ENCODE peak calls at places on chromosomes 4 and X, in ten cellular contexts. J, D, R, X, P, U, G, Z, B and S are unnamed samples.

GRCh38 chr4:46445689-46446339 is 55.9 kb upstream of the GABRA2 start:
- DNase-seq in G (no peak), R (no peak), P (no peak), X (no peak), B (no peak), D (no peak), Z (no peak), J (no peak), U (no peak), S (no peak)

GRCh38 chr4:87973283-87974169 is 2.0 kb upstream of the SPP1 start:
- DNase-seq in G (no peak), P (peak; percentile 63), D (peak; percentile 45), U (no peak), J (peak; percentile 95), X (peak; percentile 47), Z (no peak), R (peak; percentile 69), B (peak; percentile 90), S (peak; percentile 68)

GRCh38 chr4:145840801-145841200 is 97.8 kb downstream of the ZNF827 start:
- DNase-seq in P (no peak), D (no peak), G (no peak), J (no peak), Z (no peak), X (no peak), U (no peak), B (no peak), R (no peak), S (no peak)

GRCh38 chrX:121122332-121122731 is 74.9 kb downstream of the GLUD2 start:
- DNase-seq in X (no peak), U (no peak), P (no peak), R (no peak), G (no peak), D (no peak), Z (no peak), B (no peak), J (no peak), S (no peak)

GRCh38 chr4:140762202-140762601 is 6.0 kb upstream of the TBC1D9 start:
- DNase-seq in D (no peak), U (no peak), J (no peak), G (no peak), R (no peak), P (no peak), B (no peak), Z (no peak), X (no peak), S (no peak)

GRCh38 chr4:57442834-57443291 is 332.7 kb upstream of the IGFBP7 start:
- DNase-seq in R (peak; percentile 73), X (peak; percentile 24), Z (no peak), P (peak; percentile 65), J (peak; percentile 29), D (peak; percentile 56), U (no peak), B (peak; percentile 19), G (no peak), S (peak; percentile 73)

GRCh38 chr4:17347445-17347844 is 164.4 kb downstream of the QDPR start:
- DNase-seq in X (peak; percentile 23), B (no peak), D (no peak), P (peak; percentile 7), U (no peak), R (peak; percentile 36), G (no peak), J (peak; percentile 30), Z (no peak), S (peak; percentile 54)

GRCh38 chrX:132270699-132271098 is 51.5 kb upstream of the RAP2C start:
- DNase-seq in R (no peak), J (peak; percentile 80), U (no peak), G (no peak), P (peak; percentile 50), D (no peak), B (no peak), Z (no peak), X (no peak), S (peak; percentile 43)

GRCh38 chr4:173917255-173917960 is 366.1 kb downstream of the FBXO8 start:
- DNase-seq in X (no peak), D (no peak), Z (no peak), P (peak; percentile 5), B (peak; percentile 12), R (no peak), U (no peak), G (no peak), J (peak; percentile 79), S (no peak)

GRCh38 chr4:155060873-155061272 is 147.6 kb upstream of the NPY2R start:
- DNase-seq in P (no peak), B (no peak), J (no peak), U (no peak), Z (no peak), X (no peak), D (no peak), G (no peak), R (no peak), S (no peak)

DNA sequence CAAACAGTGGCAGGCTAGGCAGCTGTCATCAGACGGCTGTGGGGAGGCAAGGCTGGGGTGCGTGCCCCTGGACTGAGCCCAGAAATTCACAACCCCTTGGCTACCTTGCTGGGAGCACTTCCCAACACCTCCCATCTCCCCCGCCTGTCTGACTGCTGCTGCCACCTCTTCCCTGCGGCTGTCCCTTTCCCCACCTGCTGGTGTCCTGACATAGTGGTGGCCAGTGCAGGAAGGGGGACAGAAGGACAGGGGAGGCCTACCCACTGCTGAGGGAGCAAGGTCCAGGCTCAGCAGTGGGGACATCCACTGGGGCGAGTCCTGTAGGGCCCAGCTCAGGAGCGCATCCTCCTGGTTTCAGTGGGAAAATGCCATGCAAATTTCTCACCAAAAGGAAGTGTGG is 3.4 kb downstream of the ABCD1 start:
- DNase-seq in Z (no peak), J (no peak), R (no peak), U (no peak), B (no peak), P (no peak), X (no peak), G (no peak), D (no peak), S (peak; percentile 74)
- H3K4me1 ChIP-seq in Z (peaks cover 13% of the 10 kb centered on the region), J (peaks cover 10% of the 10 kb centered on the region), R (peaks cover 16% of the 10 kb centered on the region), U (peaks cover 30% of the 10 kb centered on the region), B (peaks cover 28% of the 10 kb centered on the region), P (peaks cover 47% of the 10 kb centered on the region), X (peaks cover 18% of the 10 kb centered on the region), G (peaks cover 32% of the 10 kb centered on the region), D (peaks cover 44% of the 10 kb centered on the region), S (peaks cover 17% of the 10 kb centered on the region)

GRCh38 chrX:72060196-72060974 is 71.3 kb downstream of the RTL5 start:
- DNase-seq in P (peak; percentile 11), Z (no peak), U (no peak), J (no peak), R (peak; percentile 55), X (no peak), G (no peak), D (no peak), B (no peak), S (no peak)
- H3K27ac ChIP-seq in P (no peak overlapping the region), Z (no peak overlapping the region), U (no peak overlapping the region), J (no peak overlapping the region), R (no peak overlapping the region), X (no peak overlapping the region), G (no peak overlapping the region), D (no peak overlapping the region), B (no peak overlapping the region), S (no peak overlapping the region)

GRCh38 chr4:7015383-7016035 is 27.7 kb upstream of the TADA2B start:
- DNase-seq in G (no peak), P (no peak), X (no peak), D (no peak), Z (no peak), B (no peak), R (no peak), J (peak; percentile 48), U (no peak), S (peak; percentile 37)
- H3K27me3 ChIP-seq in G (no peaks in the 10 kb centered on the region), P (no peaks in the 10 kb centered on the region), X (no peaks in the 10 kb centered on the region), D (no peaks in the 10 kb centered on the region), Z (no peaks in the 10 kb centered on the region), B (no peaks in the 10 kb centered on the region), R (no peaks in the 10 kb centered on the region), J (no peaks in the 10 kb centered on the region), U (no peaks in the 10 kb centered on the region), S (no peaks in the 10 kb centered on the region)

DNA sequence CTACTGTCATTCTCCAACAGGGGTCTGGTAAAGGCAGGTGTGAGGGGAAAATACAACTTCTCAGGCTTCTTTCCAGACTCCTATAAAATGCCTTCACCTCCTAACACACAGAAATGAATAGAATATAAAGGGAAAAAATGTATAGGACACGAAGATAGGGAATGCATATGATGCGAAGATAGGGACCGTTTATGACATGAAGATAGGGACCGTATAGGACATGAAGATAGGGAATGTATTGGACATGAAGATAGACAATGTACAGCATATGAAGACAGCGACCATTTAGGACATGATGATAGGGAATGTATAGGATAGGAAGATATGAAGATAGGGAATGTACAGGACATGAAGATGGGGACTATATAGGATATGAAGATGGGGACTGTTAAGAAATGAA is 10.5 kb downstream of the IRF2 start:
- DNase-seq in P (no peak), B (no peak), G (no peak), Z (no peak), D (no peak), X (no peak), R (no peak), J (no peak), U (no peak), S (no peak)
- H3K4me1 ChIP-seq in P (peaks cover 27% of the 10 kb centered on the region), B (peaks cover 16% of the 10 kb centered on the region), G (peaks cover 76% of the 10 kb centered on the region), Z (peaks cover 47% of the 10 kb centered on the region), D (peaks cover 13% of the 10 kb centered on the region), X (no peaks in the 10 kb centered on the region), R (peaks cover 13% of the 10 kb centered on the region), J (peaks cover 6% of the 10 kb centered on the region), U (peaks cover 16% of the 10 kb centered on the region), S (peaks cover 15% of the 10 kb centered on the region)

GRCh38 chr4:6815029-6815836 is 32.7 kb downstream of the KIAA0232 start:
- DNase-seq in U (no peak), X (no peak), P (peak; percentile 25), Z (no peak), D (no peak), G (no peak), J (no peak), R (no peak), B (no peak), S (no peak)
- H3K27ac ChIP-seq in U (no peak overlapping the region), X (no peak overlapping the region), P (no peak overlapping the region), Z (no peak overlapping the region), D (no peak overlapping the region), G (no peak overlapping the region), J (no peak overlapping the region), R (no peak overlapping the region), B (no peak overlapping the region), S (no peak overlapping the region)

DNA sequence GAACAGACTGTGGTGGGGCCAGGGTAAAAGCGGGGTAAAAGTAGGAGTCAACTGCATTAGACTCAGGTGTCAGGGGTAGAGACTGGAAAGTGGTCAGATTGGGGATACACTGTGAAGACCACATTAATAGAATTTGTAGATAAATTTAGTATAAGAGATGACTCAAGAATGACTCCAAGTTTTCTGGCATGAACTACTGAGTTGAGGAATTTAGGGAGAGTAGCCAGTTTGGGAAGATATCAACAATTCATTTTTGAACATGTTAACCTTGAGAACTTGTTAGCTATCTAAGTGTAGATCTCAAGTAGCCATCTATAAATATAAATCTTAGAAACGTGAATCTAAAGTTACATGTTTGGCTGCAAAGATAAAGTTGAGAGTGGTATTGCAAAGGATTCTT is 206.9 kb upstream of the HCCS start:
- DNase-seq in B (no peak), P (no peak), U (no peak), J (peak; percentile 73), D (no peak), X (no peak), G (no peak), R (no peak), Z (no peak), S (no peak)
- H3K27me3 ChIP-seq in B (no peaks in the 10 kb centered on the region), P (no peaks in the 10 kb centered on the region), U (no peaks in the 10 kb centered on the region), J (no peaks in the 10 kb centered on the region), D (no peaks in the 10 kb centered on the region), X (no peaks in the 10 kb centered on the region), G (no peaks in the 10 kb centered on the region), R (no peaks in the 10 kb centered on the region), Z (no peaks in the 10 kb centered on the region), S (no peaks in the 10 kb centered on the region)